ENCODE peak calls at places on chromosomes 12 and 14, in four cellular contexts. One of them, this sample, is unnamed.

GRCh38 chr12:3662516-3662915 is 90.4 kb downstream of the CRACR2A start:
- DNase-seq in adrenal gland: no peak
- DNase-seq in A549: no peak
- DNase-seq in esophagus squamous epithelium: no peak
- DNase-seq in this sample: no peak

GRCh38 chr14:53842938-53843337 is 113.7 kb downstream of the BMP4 start:
- DNase-seq in adrenal gland: no peak
- DNase-seq in A549: peak
- DNase-seq in esophagus squamous epithelium: no peak
- DNase-seq in this sample: peak

GRCh38 chr12:57049047-57049446 is 882 bp downstream of the MYO1A start:
- DNase-seq in adrenal gland: no peak
- DNase-seq in A549: no peak
- DNase-seq in esophagus squamous epithelium: no peak
- DNase-seq in this sample: no peak

GRCh38 chr12:65941388-65941787 is 117.1 kb downstream of the HMGA2 start:
- DNase-seq in adrenal gland: no peak
- DNase-seq in A549: peak
- DNase-seq in esophagus squamous epithelium: no peak
- DNase-seq in this sample: no peak

GRCh38 chr12:75848961-75849360 is 182.6 kb downstream of the PHLDA1 start:
- DNase-seq in adrenal gland: no peak
- DNase-seq in A549: no peak
- DNase-seq in esophagus squamous epithelium: no peak
- DNase-seq in this sample: no peak

GRCh38 chr12:25436206-25436912 is 116.7 kb downstream of the LMNTD1 start:
- DNase-seq in adrenal gland: no peak
- DNase-seq in A549: peak
- DNase-seq in esophagus squamous epithelium: no peak
- DNase-seq in this sample: peak

GRCh38 chr12:132534076-132534475 is 44.1 kb downstream of the FBRSL1 start:
- DNase-seq in adrenal gland: no peak
- DNase-seq in A549: no peak
- DNase-seq in esophagus squamous epithelium: no peak
- DNase-seq in this sample: no peak

GRCh38 chr14:78567343-78567742 is 397.2 kb downstream of the NRXN3 start:
- DNase-seq in adrenal gland: no peak
- DNase-seq in A549: no peak
- DNase-seq in esophagus squamous epithelium: no peak
- DNase-seq in this sample: no peak

GRCh38 chr14:54622189-54622958 is 55.4 kb downstream of the SAMD4A start:
- DNase-seq in adrenal gland: no peak
- DNase-seq in A549: no peak
- DNase-seq in esophagus squamous epithelium: no peak
- DNase-seq in this sample: no peak

GRCh38 chr12:62260733-62261683 is 804 bp downstream of the USP15 start:
- DNase-seq in adrenal gland: peak
- DNase-seq in A549: peak
- DNase-seq in esophagus squamous epithelium: peak
- DNase-seq in this sample: peak

GRCh38 chr14:98512501-98513251 is 759.3 kb downstream of the BCL11B start:
- DNase-seq in adrenal gland: no peak
- DNase-seq in A549: no peak
- DNase-seq in esophagus squamous epithelium: no peak
- DNase-seq in this sample: no peak

GRCh38 chr12:52389313-52390207 is 4.1 kb upstream of the KRT84 start:
- DNase-seq in adrenal gland: no peak
- DNase-seq in A549: no peak
- DNase-seq in esophagus squamous epithelium: no peak
- DNase-seq in this sample: no peak

GRCh38 chr14:61571931-61572330 is 123.4 kb upstream of the HIF1A start:
- DNase-seq in adrenal gland: no peak
- DNase-seq in A549: no peak
- DNase-seq in esophagus squamous epithelium: no peak
- DNase-seq in this sample: no peak

GRCh38 chr12:127607146-127607725 is 659.7 kb upstream of the TMEM132C start:
- DNase-seq in adrenal gland: no peak
- DNase-seq in A549: no peak
- DNase-seq in esophagus squamous epithelium: no peak
- DNase-seq in this sample: no peak

GRCh38 chr12:52903285-52903854 is 1.5 kb downstream of the KRT8 start:
- DNase-seq in adrenal gland: peak
- DNase-seq in A549: peak
- DNase-seq in esophagus squamous epithelium: no peak
- DNase-seq in this sample: peak

GRCh38 chr12:101700299-101700820 is 2.9 kb downstream of the CHPT1 start:
- DNase-seq in adrenal gland: no peak
- DNase-seq in A549: no peak
- DNase-seq in esophagus squamous epithelium: no peak
- DNase-seq in this sample: no peak

GRCh38 chr12:3304436-3305135 is 186.4 kb upstream of the PRMT8 start:
- DNase-seq in adrenal gland: no peak
- DNase-seq in A549: peak
- DNase-seq in esophagus squamous epithelium: no peak
- DNase-seq in this sample: peak

GRCh38 chr14:89447182-89447970 is 30.3 kb upstream of the FOXN3 start:
- DNase-seq in adrenal gland: no peak
- DNase-seq in A549: no peak
- DNase-seq in esophagus squamous epithelium: no peak
- DNase-seq in this sample: no peak

GRCh38 chr14:68040633-68041369 is 221.2 kb downstream of the RAD51B start:
- DNase-seq in adrenal gland: no peak
- DNase-seq in A549: no peak
- DNase-seq in esophagus squamous epithelium: no peak
- DNase-seq in this sample: no peak

GRCh38 chr12:116196226-116196625 is 81.3 kb downstream of the MED13L start:
- DNase-seq in adrenal gland: no peak
- DNase-seq in A549: no peak
- DNase-seq in esophagus squamous epithelium: no peak
- DNase-seq in this sample: no peak

GRCh38 chr14:77882631-77883030 is 82.7 kb downstream of the ADCK1 start:
- DNase-seq in adrenal gland: no peak
- DNase-seq in A549: no peak
- DNase-seq in esophagus squamous epithelium: no peak
- DNase-seq in this sample: no peak

GRCh38 chr14:36086629-36087380 is 89.7 kb downstream of the PTCSC3 start:
- DNase-seq in adrenal gland: no peak
- DNase-seq in A549: no peak
- DNase-seq in esophagus squamous epithelium: no peak
- DNase-seq in this sample: no peak

GRCh38 chr12:16530268-16530865 is 75.6 kb downstream of the LMO3 start:
- DNase-seq in adrenal gland: no peak
- DNase-seq in A549: no peak
- DNase-seq in esophagus squamous epithelium: no peak
- DNase-seq in this sample: no peak

GRCh38 chr14:25464078-25464477 is 414.1 kb upstream of the STXBP6 start:
- DNase-seq in adrenal gland: no peak
- DNase-seq in A549: no peak
- DNase-seq in esophagus squamous epithelium: no peak
- DNase-seq in this sample: no peak

GRCh38 chr14:60225268-60225667 is 23.8 kb upstream of the PPM1A start:
- DNase-seq in adrenal gland: no peak
- DNase-seq in A549: no peak
- DNase-seq in esophagus squamous epithelium: no peak
- DNase-seq in this sample: no peak

GRCh38 chr12:50325890-50326391 is 42.6 kb upstream of the LIMA1 start:
- DNase-seq in adrenal gland: no peak
- DNase-seq in A549: peak
- DNase-seq in esophagus squamous epithelium: no peak
- DNase-seq in this sample: no peak

GRCh38 chr12:94228488-94228907 is 80.1 kb downstream of the PLXNC1 start:
- DNase-seq in adrenal gland: no peak
- DNase-seq in A549: no peak
- DNase-seq in esophagus squamous epithelium: no peak
- DNase-seq in this sample: no peak

GRCh38 chr12:13193403-13194100 is 3.0 kb upstream of the EMP1 start:
- DNase-seq in adrenal gland: no peak
- DNase-seq in A549: no peak
- DNase-seq in esophagus squamous epithelium: no peak
- DNase-seq in this sample: no peak

GRCh38 chr14:77761205-77761931 is 412 bp upstream of the SNW1 start:
- DNase-seq in adrenal gland: peak
- DNase-seq in A549: peak
- DNase-seq in esophagus squamous epithelium: no peak
- DNase-seq in this sample: peak

GRCh38 chr12:65278576-65279386 is at the start of gene MSRB3:
- DNase-seq in adrenal gland: peak
- DNase-seq in A549: peak
- DNase-seq in esophagus squamous epithelium: no peak
- DNase-seq in this sample: peak

GRCh38 chr12:32031109-32031508 is 71.9 kb downstream of the RESF1 start:
- DNase-seq in adrenal gland: no peak
- DNase-seq in A549: no peak
- DNase-seq in esophagus squamous epithelium: no peak
- DNase-seq in this sample: no peak

GRCh38 chr12:87439990-87440827 is 589.0 kb downstream of the C12orf50 start:
- DNase-seq in adrenal gland: peak
- DNase-seq in A549: peak
- DNase-seq in esophagus squamous epithelium: no peak
- DNase-seq in this sample: no peak

GRCh38 chr14:55587847-55588246 is 7.8 kb downstream of the KTN1 start:
- DNase-seq in adrenal gland: no peak
- DNase-seq in A549: no peak
- DNase-seq in esophagus squamous epithelium: no peak
- DNase-seq in this sample: no peak

GRCh38 chr12:11688379-11688778 is 38.9 kb downstream of the ETV6 start:
- DNase-seq in adrenal gland: no peak
- DNase-seq in A549: no peak
- DNase-seq in esophagus squamous epithelium: no peak
- DNase-seq in this sample: no peak

GRCh38 chr14:77158175-77158908 is 16.8 kb upstream of the ZDHHC22 start:
- DNase-seq in adrenal gland: peak
- DNase-seq in A549: peak
- DNase-seq in esophagus squamous epithelium: no peak
- DNase-seq in this sample: no peak

DNA sequence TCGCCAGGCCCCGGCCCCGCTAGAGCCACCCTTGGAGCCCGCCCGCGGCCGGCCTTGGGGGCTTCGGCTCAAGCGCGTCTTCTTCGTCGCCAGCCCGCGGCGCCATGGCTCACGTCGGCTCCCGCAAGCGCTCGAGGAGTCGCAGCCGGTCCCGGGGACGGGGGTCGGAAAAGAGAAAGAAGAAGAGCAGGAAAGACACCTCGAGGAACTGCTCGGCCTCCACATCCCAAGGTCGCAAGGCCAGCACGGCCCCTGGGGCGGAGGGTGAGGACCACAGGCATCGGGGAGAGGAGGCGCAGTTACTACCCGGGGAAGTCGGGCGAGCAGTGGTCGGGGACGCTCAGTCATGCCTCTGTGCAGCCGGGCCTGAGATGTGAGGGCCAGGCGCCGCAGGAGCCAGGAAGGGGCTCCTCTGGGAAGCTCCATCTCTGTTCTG is 573 bp downstream of the ARL6IP4 start:
- DNase-seq in adrenal gland: no peak
- DNase-seq in A549: no peak
- DNase-seq in esophagus squamous epithelium: no peak
- DNase-seq in this sample: no peak
- TF ChIP-seq POLR2A in adrenal gland: no peak
- TF ChIP-seq POLR2A in A549: no peak
- TF ChIP-seq POLR2A in esophagus squamous epithelium: no peak
- TF ChIP-seq POLR2A in this sample: no peak

DNA sequence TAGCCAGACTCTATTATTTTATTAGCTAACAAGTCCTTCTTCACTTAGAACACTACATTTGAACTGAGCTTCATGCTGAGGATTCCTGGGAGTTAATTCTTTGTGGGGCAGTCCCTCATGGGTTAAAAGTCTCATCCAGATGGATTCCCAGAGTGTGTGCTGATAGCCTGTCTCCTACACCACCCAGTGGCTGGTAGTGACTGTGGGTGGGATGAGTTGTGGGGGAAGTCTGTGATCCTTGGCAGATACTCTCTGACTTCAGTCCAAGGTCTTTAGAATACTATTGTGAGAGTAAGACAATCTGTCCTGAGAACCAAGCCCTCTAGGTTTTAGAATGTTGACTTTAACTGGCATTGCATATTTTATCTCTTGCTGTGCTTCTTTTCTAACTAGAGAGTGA is 37.2 kb downstream of the AKAP6 start:
- DNase-seq in adrenal gland: no peak
- DNase-seq in A549: peak
- DNase-seq in esophagus squamous epithelium: no peak
- DNase-seq in this sample: no peak
- TF ChIP-seq CTCF in adrenal gland: no peak
- TF ChIP-seq CTCF in A549: no peak
- TF ChIP-seq CTCF in esophagus squamous epithelium: no peak
- TF ChIP-seq CTCF in this sample: no peak

DNA sequence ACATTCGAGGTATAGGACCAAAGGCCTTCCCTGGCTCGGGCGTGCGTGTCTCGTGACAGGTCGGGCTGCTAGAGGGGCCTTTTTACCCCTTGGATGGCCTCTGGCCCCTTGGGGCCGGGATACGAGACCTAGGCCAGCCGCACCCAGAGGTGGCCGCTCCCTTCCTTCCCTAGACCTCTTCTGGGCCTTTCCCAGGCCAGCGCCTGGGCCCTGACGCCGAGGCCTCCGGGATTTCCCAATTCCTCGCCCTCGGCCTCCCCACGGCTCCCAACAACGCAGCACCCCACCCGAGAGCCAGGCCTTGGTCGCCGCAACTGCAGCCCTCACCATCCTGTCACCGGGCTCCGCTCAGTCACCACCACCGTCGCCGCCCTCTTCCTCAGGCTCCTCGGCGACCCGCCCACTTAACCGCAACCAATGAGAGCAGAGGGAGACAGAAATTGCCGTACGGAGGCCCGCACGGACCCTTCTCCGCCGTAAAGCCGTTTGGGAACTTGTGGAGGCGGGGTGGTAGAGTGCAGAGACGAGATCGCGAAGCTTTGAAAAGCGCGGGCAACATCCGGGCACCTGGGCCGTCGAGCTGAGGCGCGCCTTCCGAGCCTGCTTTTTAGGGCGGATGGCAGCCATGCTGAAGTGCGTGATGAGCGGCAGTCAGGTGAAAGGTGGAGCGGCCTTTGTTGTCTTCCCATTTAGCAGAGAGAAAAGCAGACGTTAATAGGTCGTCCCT is at the start of the genes RAD9B and VPS29:
- DNase-seq in adrenal gland: peak
- DNase-seq in A549: peak
- DNase-seq in esophagus squamous epithelium: peak
- DNase-seq in this sample: peak
- H3K27ac ChIP-seq in adrenal gland: peak
- H3K27ac ChIP-seq in A549: peak
- H3K27ac ChIP-seq in esophagus squamous epithelium: peak
- H3K27ac ChIP-seq in this sample: peak

GRCh38 chr14:105067969-105068301 is 2.7 kb upstream of the GPR132 start:
- DNase-seq in adrenal gland: no peak
- DNase-seq in A549: no peak
- DNase-seq in esophagus squamous epithelium: no peak
- DNase-seq in this sample: no peak

GRCh38 chr14:105066285-105067071 is 1.2 kb upstream of the GPR132 start:
- DNase-seq in adrenal gland: no peak
- DNase-seq in A549: no peak
- DNase-seq in esophagus squamous epithelium: no peak
- DNase-seq in this sample: no peak

GRCh38 chr14:105065280-105066228 is at the start of gene GPR132:
- DNase-seq in adrenal gland: peak
- DNase-seq in A549: no peak
- DNase-seq in esophagus squamous epithelium: peak
- DNase-seq in this sample: no peak

GRCh38 chr14:105068818-105069217 is 3.6 kb upstream of the GPR132 start:
- DNase-seq in adrenal gland: no peak
- DNase-seq in A549: no peak
- DNase-seq in esophagus squamous epithelium: no peak
- DNase-seq in this sample: no peak

GRCh38 chr14:105067140-105067968 is 2.1 kb upstream of the GPR132 start:
- DNase-seq in adrenal gland: no peak
- DNase-seq in A549: no peak
- DNase-seq in esophagus squamous epithelium: no peak
- DNase-seq in this sample: no peak
- TF ChIP-seq POLR2A in adrenal gland: no peak
- TF ChIP-seq POLR2A in A549: no peak
- TF ChIP-seq POLR2A in esophagus squamous epithelium: no peak
- TF ChIP-seq POLR2A in this sample: no peak